ENCODE peak calls at places on chromosomes 2 and 18, in five cellular contexts. M is A549, V is WERI-Rb-1, U is cardiac muscle cell, W is HFFc6. O is an unnamed sample.

GRCh38 chr2:170576296-170576695 is 138.8 kb upstream of the SP5 start:
- DNase-seq in V (no peak), W (no peak), U (no peak), M (peak; percentile 1), O (no peak)

GRCh38 chr18:64539852-64540251 is 391.0 kb upstream of the LINC00305 start:
- DNase-seq in M (no peak), V (no peak), U (no peak), W (no peak), O (no peak)

GRCh38 chr2:45685299-45685698 is 33.8 kb downstream of the PRKCE start:
- DNase-seq in W (no peak), M (no peak), U (no peak), V (no peak), O (no peak)

GRCh38 chr2:94994063-94994913 is 31.2 kb upstream of the MAL start:
- DNase-seq in U (no peak), M (no peak), W (no peak), V (no peak), O (no peak)

GRCh38 chr18:54284967-54285785 is 15.9 kb downstream of the POLI start:
- DNase-seq in V (no peak), M (no peak), U (peak; percentile 63), W (peak; percentile 75), O (no peak)

GRCh38 chr2:233119123-233119522 is 59.0 kb downstream of the INPP5D start:
- DNase-seq in M (no peak), U (no peak), W (no peak), V (no peak), O (no peak)

GRCh38 chr2:85308951-85309555 is 18.7 kb downstream of the TGOLN2 start:
- DNase-seq in U (peak; percentile 69), V (peak; percentile 84), M (no peak), W (no peak), O (no peak)

GRCh38 chr2:231398585-231398984 is 3.1 kb downstream of the B3GNT7 start:
- DNase-seq in W (no peak), V (no peak), U (no peak), M (no peak), O (no peak)

GRCh38 chr18:23859466-23860352 is 154.8 kb upstream of the TTC39C start:
- DNase-seq in U (no peak), V (no peak), M (no peak), W (no peak), O (no peak)

GRCh38 chr18:3180325-3180724 is 39.4 kb downstream of the MYOM1 start:
- DNase-seq in U (peak; percentile 34), V (no peak), W (peak; percentile 3), M (no peak), O (no peak)

GRCh38 chr2:26363323-26363722 is 16.7 kb upstream of the ADGRF3 start:
- DNase-seq in M (no peak), V (no peak), U (peak; percentile 18), W (peak; percentile 52), O (no peak)

GRCh38 chr2:3649581-3649980 is 8.4 kb upstream of the ALLC start:
- DNase-seq in U (no peak), M (no peak), V (no peak), W (no peak), O (no peak)

GRCh38 chr2:11343626-11344341 is 652 bp downstream of the ROCK2 start:
- DNase-seq in U (peak; percentile 27), W (no peak), V (peak; percentile 75), M (peak; percentile 68), O (peak; percentile 58)

GRCh38 chr2:101295895-101296294 is 12.6 kb downstream of the RNF149 start:
- DNase-seq in W (peak; percentile 76), U (peak; percentile 8), M (no peak), V (no peak), O (no peak)

GRCh38 chr2:105294844-105295481 is 34.6 kb downstream of the TGFBRAP1 start:
- DNase-seq in M (peak; percentile 66), U (peak; percentile 82), W (peak; percentile 57), V (peak; percentile 70), O (peak; percentile 60)

GRCh38 chr18:22609642-22610041 is 191.9 kb upstream of the CTAGE1 start:
- DNase-seq in V (no peak), U (peak; percentile 64), W (no peak), M (peak; percentile 67), O (no peak)

GRCh38 chr2:205001306-205001966 is 456.2 kb downstream of the PARD3B start:
- DNase-seq in U (no peak), W (no peak), V (no peak), M (no peak), O (no peak)

GRCh38 chr2:150911766-150912280 is 349.8 kb downstream of the RBM43 start:
- DNase-seq in W (peak; percentile 85), V (peak; percentile 27), U (peak; percentile 96), M (peak; percentile 70), O (no peak)

GRCh38 chr2:10392100-10392499 is 56.0 kb downstream of the ODC1 start:
- DNase-seq in V (no peak), M (no peak), U (no peak), W (no peak), O (no peak)

GRCh38 chr2:63226297-63226696 is 175.7 kb downstream of the OTX1 start:
- DNase-seq in M (no peak), W (no peak), V (no peak), U (no peak), O (no peak)

GRCh38 chr2:228701506-228701905 is 520.0 kb upstream of the SPHKAP start:
- DNase-seq in V (no peak), U (no peak), M (no peak), W (no peak), O (no peak)

GRCh38 chr2:42959148-42959992 is 167.0 kb upstream of the HAAO start:
- DNase-seq in W (no peak), V (no peak), U (peak; percentile 97), M (no peak), O (no peak)

GRCh38 chr2:73938761-73939352 is 12.2 kb downstream of the DGUOK start:
- DNase-seq in W (peak; percentile 73), V (no peak), M (no peak), U (peak; percentile 49), O (no peak)

GRCh38 chr2:119206201-119206600 is 17.4 kb upstream of the STEAP3 start:
- DNase-seq in M (no peak), W (no peak), V (no peak), U (no peak), O (no peak)

GRCh38 chr2:119212139-119212800 is 11.4 kb upstream of the STEAP3 start:
- DNase-seq in U (peak; percentile 69), M (no peak), W (no peak), V (no peak), O (no peak)

GRCh38 chr2:119205001-119205669 is 18.5 kb upstream of the STEAP3 start:
- DNase-seq in W (no peak), V (no peak), U (no peak), M (no peak), O (no peak)

GRCh38 chr2:119207447-119207846 is 16.2 kb upstream of the STEAP3 start:
- DNase-seq in U (no peak), W (no peak), V (no peak), M (no peak), O (no peak)

GRCh38 chr2:119208791-119209203 is 14.8 kb upstream of the STEAP3 start:
- DNase-seq in V (no peak), M (peak; percentile 12), W (no peak), U (no peak), O (no peak)
- TF ChIP-seq CTCF in V (no peak), M (no peak), W (peak; percentile 22), U (no peak), O (no peak)

GRCh38 chr2:167335627-167336026 is 447.3 kb downstream of the XIRP2 start:
- DNase-seq in M (no peak), V (no peak), U (peak; percentile 6), W (no peak), O (no peak)

GRCh38 chr2:167331636-167332232 is 443.5 kb downstream of the XIRP2 start:
- DNase-seq in V (peak; percentile 46), W (no peak), U (no peak), M (peak; percentile 11), O (peak; percentile 50)

GRCh38 chr2:167334343-167334742 is 446.1 kb downstream of the XIRP2 start:
- DNase-seq in U (no peak), W (no peak), V (no peak), M (no peak), O (no peak)

GRCh38 chr2:167332358-167332757 is 444.1 kb downstream of the XIRP2 start:
- DNase-seq in M (no peak), U (no peak), W (no peak), V (no peak), O (no peak)

GRCh38 chr2:167333245-167333644 is 445.0 kb downstream of the XIRP2 start:
- DNase-seq in W (no peak), V (no peak), U (no peak), M (no peak), O (no peak)
- TF ChIP-seq CTCF in W (no peak), V (peak; percentile 30), U (no peak), M (no peak), O (no peak)

GRCh38 chr2:75896779-75897366 is 186.2 kb upstream of the GCFC2 start:
- DNase-seq in V (peak; percentile 82), U (peak; percentile 5), W (no peak), M (peak; percentile 47), O (peak; percentile 45)
- TF ChIP-seq CTCF in V (peak; percentile 96), U (peak; percentile 33), W (no peak), M (peak; percentile 24), O (peak; percentile 31)

DNA sequence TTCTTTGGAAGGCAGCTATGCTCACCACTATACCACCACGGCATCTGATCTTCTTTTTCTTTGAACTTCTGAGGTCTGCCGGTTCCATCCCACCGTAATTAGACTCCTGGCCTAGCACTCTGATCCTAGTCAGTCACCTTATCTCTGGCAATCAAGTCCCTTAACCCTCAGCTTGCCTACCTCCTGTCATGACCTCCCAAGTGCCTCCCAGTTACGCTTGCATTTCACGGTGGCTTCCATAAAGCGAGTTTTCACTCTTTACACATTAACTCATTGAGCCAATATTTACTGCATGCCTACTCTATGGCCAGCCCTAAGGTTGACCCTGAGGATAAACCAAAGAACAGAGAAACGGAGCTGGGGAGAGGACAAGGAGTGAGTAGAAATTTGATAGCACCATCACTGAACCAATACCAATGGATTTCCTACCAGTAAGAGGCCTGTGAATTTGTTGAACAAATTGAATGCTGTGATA is 37.8 kb upstream of the TMEM182 start:
- DNase-seq in V (no peak), U (no peak), W (no peak), M (no peak), O (no peak)
- TF ChIP-seq CTCF in V (no peak), U (no peak), W (no peak), M (no peak), O (no peak)

GRCh38 chr18:8367217-8367988 is 241.8 kb upstream of the RAB12 start:
- DNase-seq in M (peak; percentile 7), V (peak; percentile 54), W (no peak), U (peak; percentile 22), O (peak; percentile 79)
- TF ChIP-seq CTCF in M (peak; percentile 26), V (peak; percentile 61), W (peak; percentile 70), U (peak; percentile 70), O (peak; percentile 52)